ENCODE peak calls at places on chromosome 19, in eight cellular contexts. W, A, H, V, M, Y, D and U are unnamed samples.

GRCh38 chr19:45444318-45445041 is 20.8 kb upstream of the ERCC1 start:
- DNase-seq in D (peak; percentile 79), Y (peak; percentile 97), H (peak; percentile 91), V (peak; percentile 60), W (peak; percentile 86), A (peak; percentile 95), M (peak; percentile 68), U (peak; percentile 51)

GRCh38 chr19:27777726-27778125 is 1435.2 kb downstream of the UQCRFS1 start:
- DNase-seq in A (no peak), M (no peak), D (no peak), Y (no peak), V (no peak), H (no peak), W (no peak), U (no peak)

GRCh38 chr19:29873024-29873800 is 61.4 kb downstream of the CCNE1 start:
- DNase-seq in M (peak; percentile 6), V (peak; percentile 49), H (peak; percentile 80), D (peak; percentile 84), W (peak; percentile 43), A (peak; percentile 55), Y (peak; percentile 51), U (no peak)

GRCh38 chr19:18507021-18507726 is 14.7 kb downstream of the ELL start:
- DNase-seq in W (no peak), V (no peak), D (peak; percentile 70), H (no peak), A (peak; percentile 74), M (no peak), Y (peak; percentile 67), U (no peak)

GRCh38 chr19:53057904-53058579 is 13.5 kb downstream of the ERVV-2 start:
- DNase-seq in Y (no peak), M (no peak), V (peak; percentile 13), W (no peak), A (no peak), D (no peak), H (peak; percentile 71), U (no peak)

GRCh38 chr19:35882074-35882832 is 13.9 kb downstream of the APLP1 start:
- DNase-seq in V (peak; percentile 34), H (peak; percentile 63), M (peak; percentile 76), D (no peak), Y (peak; percentile 62), W (no peak), A (no peak), U (no peak)

GRCh38 chr19:4597975-4598671 is 38.6 kb upstream of the SEMA6B start:
- DNase-seq in A (peak; percentile 34), H (no peak), W (no peak), M (no peak), D (no peak), V (peak; percentile 63), Y (peak; percentile 45), U (no peak)

GRCh38 chr19:41886761-41887710 is 4.1 kb downstream of the ARHGEF1 start:
- DNase-seq in Y (no peak), V (no peak), A (no peak), W (no peak), M (no peak), H (no peak), D (peak; percentile 90), U (no peak)

GRCh38 chr19:29805026-29805925 is 6.5 kb upstream of the CCNE1 start:
- DNase-seq in D (no peak), W (no peak), V (no peak), H (no peak), M (no peak), Y (no peak), A (no peak), U (no peak)